ENCODE peak calls at places on chromosome X, in seven cellular contexts. One of them, this sample, is unnamed.

GRCh38 chrX:44244008-44244407 is 99.5 kb downstream of the EFHC2 start:
- DNase-seq in H9: no peak
- DNase-seq in H1: no peak
- DNase-seq in neuronal stem cell: peak; percentile 6
- DNase-seq in IMR-90: peak; percentile 29
- DNase-seq in trophoblast cell: peak; percentile 7
- DNase-seq in mesendoderm: peak; percentile 26
- DNase-seq in this sample: peak; percentile 36

GRCh38 chrX:129779747-129780146 is at the start of gene SASH3:
- DNase-seq in neuronal stem cell: no peak
- DNase-seq in H1: no peak
- DNase-seq in trophoblast cell: no peak
- DNase-seq in mesendoderm: no peak
- DNase-seq in H9: no peak
- DNase-seq in IMR-90: no peak
- DNase-seq in this sample: no peak

GRCh38 chrX:6383488-6383887 is 151.4 kb downstream of the VCX3A start:
- DNase-seq in IMR-90: no peak
- DNase-seq in trophoblast cell: no peak
- DNase-seq in mesendoderm: peak; percentile 94
- DNase-seq in H9: no peak
- DNase-seq in H1: no peak
- DNase-seq in neuronal stem cell: no peak
- DNase-seq in this sample: no peak

GRCh38 chrX:10076765-10077164 is 80.0 kb upstream of the CLCN4 start:
- DNase-seq in IMR-90: no peak
- DNase-seq in mesendoderm: no peak
- DNase-seq in trophoblast cell: no peak
- DNase-seq in neuronal stem cell: no peak
- DNase-seq in H1: no peak
- DNase-seq in H9: no peak
- DNase-seq in this sample: no peak

GRCh38 chrX:103431316-103431715 is 55.0 kb downstream of the BEX3 start:
- DNase-seq in IMR-90: peak; percentile 61
- DNase-seq in H1: no peak
- DNase-seq in trophoblast cell: no peak
- DNase-seq in mesendoderm: no peak
- DNase-seq in neuronal stem cell: no peak
- DNase-seq in H9: no peak
- DNase-seq in this sample: peak; percentile 61

GRCh38 chrX:18674417-18674787 is 2.5 kb upstream of the RS1 start:
- DNase-seq in mesendoderm: no peak
- DNase-seq in H1: peak; percentile 53
- DNase-seq in IMR-90: no peak
- DNase-seq in H9: peak; percentile 46
- DNase-seq in trophoblast cell: no peak
- DNase-seq in neuronal stem cell: peak; percentile 5
- DNase-seq in this sample: peak; percentile 3

GRCh38 chrX:50691820-50692219 is 122.2 kb downstream of the SHROOM4 start:
- DNase-seq in neuronal stem cell: no peak
- DNase-seq in IMR-90: peak; percentile 48
- DNase-seq in H1: no peak
- DNase-seq in mesendoderm: peak; percentile 72
- DNase-seq in trophoblast cell: peak; percentile 3
- DNase-seq in H9: peak; percentile 33
- DNase-seq in this sample: peak; percentile 54

GRCh38 chrX:139198936-139199335 is 331.6 kb upstream of the F9 start:
- DNase-seq in mesendoderm: no peak
- DNase-seq in trophoblast cell: no peak
- DNase-seq in neuronal stem cell: no peak
- DNase-seq in H9: no peak
- DNase-seq in H1: no peak
- DNase-seq in IMR-90: no peak
- DNase-seq in this sample: no peak

GRCh38 chrX:112868586-112868985 is 28.0 kb upstream of the AMOT start:
- DNase-seq in IMR-90: no peak
- DNase-seq in mesendoderm: no peak
- DNase-seq in H9: no peak
- DNase-seq in trophoblast cell: no peak
- DNase-seq in neuronal stem cell: no peak
- DNase-seq in H1: no peak
- DNase-seq in this sample: peak; percentile 30

GRCh38 chrX:136754641-136755040 is 26.1 kb downstream of the ARHGEF6 start:
- DNase-seq in neuronal stem cell: no peak
- DNase-seq in mesendoderm: no peak
- DNase-seq in H9: no peak
- DNase-seq in H1: no peak
- DNase-seq in IMR-90: no peak
- DNase-seq in trophoblast cell: no peak
- DNase-seq in this sample: no peak

GRCh38 chrX:12894074-12894691 is 12.2 kb upstream of the TLR8 start:
- DNase-seq in H9: no peak
- DNase-seq in trophoblast cell: no peak
- DNase-seq in mesendoderm: peak; percentile 23
- DNase-seq in IMR-90: peak; percentile 18
- DNase-seq in neuronal stem cell: no peak
- DNase-seq in H1: no peak
- DNase-seq in this sample: peak; percentile 24

GRCh38 chrX:127011629-127012028 is 192.1 kb downstream of the PRR32 start:
- DNase-seq in H1: no peak
- DNase-seq in H9: no peak
- DNase-seq in trophoblast cell: no peak
- DNase-seq in IMR-90: no peak
- DNase-seq in mesendoderm: no peak
- DNase-seq in neuronal stem cell: no peak
- DNase-seq in this sample: no peak

GRCh38 chrX:105910563-105911105 is 88.3 kb downstream of the NRK start:
- DNase-seq in mesendoderm: no peak
- DNase-seq in IMR-90: no peak
- DNase-seq in neuronal stem cell: no peak
- DNase-seq in H9: no peak
- DNase-seq in H1: no peak
- DNase-seq in trophoblast cell: peak; percentile 8
- DNase-seq in this sample: no peak

GRCh38 chrX:30141966-30142365 is 73.4 kb upstream of the MAGEB2 start:
- DNase-seq in IMR-90: peak; percentile 59
- DNase-seq in trophoblast cell: no peak
- DNase-seq in neuronal stem cell: peak; percentile 6
- DNase-seq in H1: no peak
- DNase-seq in mesendoderm: peak; percentile 75
- DNase-seq in H9: no peak
- DNase-seq in this sample: peak; percentile 60

GRCh38 chrX:110795645-110796510 is at the start of gene CHRDL1:
- DNase-seq in IMR-90: no peak
- DNase-seq in H9: peak; percentile 54
- DNase-seq in trophoblast cell: no peak
- DNase-seq in neuronal stem cell: peak; percentile 18
- DNase-seq in mesendoderm: peak; percentile 33
- DNase-seq in H1: peak; percentile 55
- DNase-seq in this sample: peak; percentile 13

GRCh38 chrX:21711126-21711847 is 46.6 kb downstream of the SMPX start:
- DNase-seq in trophoblast cell: no peak
- DNase-seq in IMR-90: no peak
- DNase-seq in H9: no peak
- DNase-seq in mesendoderm: no peak
- DNase-seq in H1: no peak
- DNase-seq in neuronal stem cell: no peak
- DNase-seq in this sample: peak; percentile 4

GRCh38 chrX:19589105-19589504 is 73.8 kb upstream of the MAP3K15 start:
- DNase-seq in H9: no peak
- DNase-seq in IMR-90: no peak
- DNase-seq in trophoblast cell: no peak
- DNase-seq in H1: no peak
- DNase-seq in mesendoderm: no peak
- DNase-seq in neuronal stem cell: no peak
- DNase-seq in this sample: no peak

GRCh38 chrX:36241397-36241796 is 321.9 kb downstream of the CFAP47 start:
- DNase-seq in mesendoderm: peak; percentile 38
- DNase-seq in H9: peak; percentile 32
- DNase-seq in H1: no peak
- DNase-seq in IMR-90: no peak
- DNase-seq in neuronal stem cell: no peak
- DNase-seq in trophoblast cell: no peak
- DNase-seq in this sample: no peak

GRCh38 chrX:46840946-46841740 is 4.3 kb downstream of the RP2 start:
- DNase-seq in neuronal stem cell: no peak
- DNase-seq in mesendoderm: no peak
- DNase-seq in IMR-90: no peak
- DNase-seq in H9: no peak
- DNase-seq in trophoblast cell: no peak
- DNase-seq in H1: no peak
- DNase-seq in this sample: no peak

GRCh38 chrX:25083661-25084060 is 67.9 kb upstream of the ARX start:
- DNase-seq in mesendoderm: no peak
- DNase-seq in H9: no peak
- DNase-seq in trophoblast cell: no peak
- DNase-seq in neuronal stem cell: no peak
- DNase-seq in IMR-90: no peak
- DNase-seq in H1: no peak
- DNase-seq in this sample: no peak

GRCh38 chrX:136975642-136976518 is 57.9 kb downstream of the GPR101 start:
- DNase-seq in neuronal stem cell: no peak
- DNase-seq in H1: no peak
- DNase-seq in H9: no peak
- DNase-seq in mesendoderm: no peak
- DNase-seq in IMR-90: no peak
- DNase-seq in trophoblast cell: no peak
- DNase-seq in this sample: no peak

GRCh38 chrX:95885074-95885473 is 799.6 kb upstream of the DIAPH2 start:
- DNase-seq in H9: no peak
- DNase-seq in mesendoderm: no peak
- DNase-seq in IMR-90: no peak
- DNase-seq in H1: no peak
- DNase-seq in trophoblast cell: no peak
- DNase-seq in neuronal stem cell: no peak
- DNase-seq in this sample: peak; percentile 45

GRCh38 chrX:41245641-41246040 is 88.3 kb upstream of the DDX3X start:
- DNase-seq in H9: no peak
- DNase-seq in neuronal stem cell: no peak
- DNase-seq in H1: no peak
- DNase-seq in trophoblast cell: no peak
- DNase-seq in IMR-90: no peak
- DNase-seq in mesendoderm: no peak
- DNase-seq in this sample: peak; percentile 42

GRCh38 chrX:154526901-154527675 is 11.1 kb upstream of the FAM3A start:
- DNase-seq in H9: peak; percentile 83
- DNase-seq in IMR-90: peak; percentile 67
- DNase-seq in trophoblast cell: peak; percentile 33
- DNase-seq in H1: peak; percentile 74
- DNase-seq in neuronal stem cell: peak; percentile 50
- DNase-seq in mesendoderm: peak; percentile 88
- DNase-seq in this sample: peak; percentile 84

GRCh38 chrX:149825424-149825823 is 43.7 kb downstream of the MAGEA9 start:
- DNase-seq in IMR-90: no peak
- DNase-seq in mesendoderm: peak; percentile 54
- DNase-seq in H9: peak; percentile 68
- DNase-seq in trophoblast cell: no peak
- DNase-seq in H1: peak; percentile 72
- DNase-seq in neuronal stem cell: no peak
- DNase-seq in this sample: peak; percentile 4

GRCh38 chrX:124605518-124605917 is 259.2 kb downstream of the SH2D1A start:
- DNase-seq in trophoblast cell: no peak
- DNase-seq in H9: no peak
- DNase-seq in IMR-90: no peak
- DNase-seq in mesendoderm: no peak
- DNase-seq in neuronal stem cell: no peak
- DNase-seq in H1: no peak
- DNase-seq in this sample: no peak

GRCh38 chrX:39869846-39870601 is 227.7 kb downstream of the BCOR start:
- DNase-seq in mesendoderm: no peak
- DNase-seq in neuronal stem cell: no peak
- DNase-seq in IMR-90: peak; percentile 63
- DNase-seq in H1: no peak
- DNase-seq in H9: no peak
- DNase-seq in trophoblast cell: no peak
- DNase-seq in this sample: no peak

GRCh38 chrX:39875834-39876625 is 221.7 kb downstream of the BCOR start:
- DNase-seq in neuronal stem cell: no peak
- DNase-seq in trophoblast cell: no peak
- DNase-seq in H1: no peak
- DNase-seq in mesendoderm: no peak
- DNase-seq in H9: no peak
- DNase-seq in IMR-90: no peak
- DNase-seq in this sample: no peak

GRCh38 chrX:39871648-39872047 is 226.1 kb downstream of the BCOR start:
- DNase-seq in mesendoderm: no peak
- DNase-seq in neuronal stem cell: no peak
- DNase-seq in IMR-90: no peak
- DNase-seq in H1: no peak
- DNase-seq in H9: no peak
- DNase-seq in trophoblast cell: no peak
- DNase-seq in this sample: no peak

GRCh38 chrX:39874202-39874816 is 223.4 kb downstream of the BCOR start:
- DNase-seq in H9: no peak
- DNase-seq in IMR-90: peak; percentile 26
- DNase-seq in trophoblast cell: no peak
- DNase-seq in mesendoderm: no peak
- DNase-seq in H1: no peak
- DNase-seq in neuronal stem cell: no peak
- DNase-seq in this sample: no peak

GRCh38 chrX:39873111-39873510 is 224.6 kb downstream of the BCOR start:
- DNase-seq in trophoblast cell: no peak
- DNase-seq in H9: no peak
- DNase-seq in mesendoderm: no peak
- DNase-seq in H1: no peak
- DNase-seq in neuronal stem cell: no peak
- DNase-seq in IMR-90: no peak
- DNase-seq in this sample: no peak
- H2AK5ac ChIP-seq in trophoblast cell: no peak overlapping the region
- H2AK5ac ChIP-seq in H9: no peak overlapping the region
- H2AK5ac ChIP-seq in mesendoderm: no peak overlapping the region
- H2AK5ac ChIP-seq in H1: no peak overlapping the region
- H2AK5ac ChIP-seq in neuronal stem cell: no peak overlapping the region
- H2AK5ac ChIP-seq in IMR-90: no peak overlapping the region
- H2AK5ac ChIP-seq in this sample: no peak overlapping the region

GRCh38 chrX:70449457-70449966 is 4.9 kb downstream of the DLG3 start:
- DNase-seq in mesendoderm: no peak
- DNase-seq in H9: no peak
- DNase-seq in IMR-90: no peak
- DNase-seq in H1: no peak
- DNase-seq in trophoblast cell: no peak
- DNase-seq in neuronal stem cell: no peak
- DNase-seq in this sample: no peak
- H3K4ac ChIP-seq in mesendoderm: no peak overlapping the region
- H3K4ac ChIP-seq in H9: no peak overlapping the region
- H3K4ac ChIP-seq in IMR-90: no peak overlapping the region
- H3K4ac ChIP-seq in H1: no peak overlapping the region
- H3K4ac ChIP-seq in trophoblast cell: no peak overlapping the region
- H3K4ac ChIP-seq in neuronal stem cell: no peak overlapping the region
- H3K4ac ChIP-seq in this sample: no peak overlapping the region

GRCh38 chrX:3192835-3193234 is 151.6 kb downstream of the ARSF start:
- DNase-seq in mesendoderm: no peak
- DNase-seq in H1: no peak
- DNase-seq in neuronal stem cell: no peak
- DNase-seq in IMR-90: no peak
- DNase-seq in trophoblast cell: no peak
- DNase-seq in H9: no peak
- DNase-seq in this sample: no peak
- H2AK5ac ChIP-seq in mesendoderm: no peak overlapping the region
- H2AK5ac ChIP-seq in H1: no peak overlapping the region
- H2AK5ac ChIP-seq in neuronal stem cell: no peak overlapping the region
- H2AK5ac ChIP-seq in IMR-90: no peak overlapping the region
- H2AK5ac ChIP-seq in trophoblast cell: no peak overlapping the region
- H2AK5ac ChIP-seq in H9: no peak overlapping the region
- H2AK5ac ChIP-seq in this sample: no peak overlapping the region

GRCh38 chrX:15509845-15510244 is 9.2 kb downstream of the BMX start:
- DNase-seq in neuronal stem cell: no peak
- DNase-seq in IMR-90: no peak
- DNase-seq in H9: no peak
- DNase-seq in H1: no peak
- DNase-seq in trophoblast cell: no peak
- DNase-seq in mesendoderm: no peak
- DNase-seq in this sample: no peak
- H3K4ac ChIP-seq in neuronal stem cell: no peak overlapping the region
- H3K4ac ChIP-seq in IMR-90: no peak overlapping the region
- H3K4ac ChIP-seq in H9: no peak overlapping the region
- H3K4ac ChIP-seq in H1: no peak overlapping the region
- H3K4ac ChIP-seq in trophoblast cell: no peak overlapping the region
- H3K4ac ChIP-seq in mesendoderm: no peak overlapping the region
- H3K4ac ChIP-seq in this sample: no peak overlapping the region

This sample was measured in mesenchymal stem cell.